ENCODE peak calls at places on chromosome 7, in four cellular contexts. L is hepatocyte, D is MM.1S, T is neural progenitor cell. F is an unnamed sample.

GRCh38 chr7:112887-113286 is 79.5 kb upstream of the FAM20C start:
- DNase-seq in D (no peak), L (no peak), T (no peak), F (no peak)

GRCh38 chr7:127885843-127886242 is 145.4 kb downstream of the LRRC4 start:
- DNase-seq in L (peak), D (no peak), T (no peak), F (no peak)

GRCh38 chr7:31633894-31634494 is 53.0 kb upstream of the PPP1R17 start:
- DNase-seq in D (peak), L (peak), T (peak), F (peak)

GRCh38 chr7:99927536-99927935 is 1.9 kb downstream of the GJC3 start:
- DNase-seq in T (no peak), L (no peak), D (no peak), F (no peak)

GRCh38 chr7:105438847-105439173 is 50.1 kb upstream of the SRPK2 start:
- DNase-seq in L (no peak), D (no peak), T (no peak), F (peak)

GRCh38 chr7:91784469-91784868 is 96.0 kb downstream of the MTERF1 start:
- DNase-seq in L (peak), T (no peak), D (peak), F (no peak)

GRCh38 chr7:16850772-16851466 is 30.9 kb downstream of the AGR3 start:
- DNase-seq in D (no peak), T (no peak), L (no peak), F (no peak)

GRCh38 chr7:34875481-34875880 is 161.8 kb downstream of the DPY19L1 start:
- DNase-seq in D (no peak), L (no peak), T (peak), F (no peak)

GRCh38 chr7:82410461-82410860 is 33.1 kb downstream of the CACNA2D1 start:
- DNase-seq in L (no peak), D (peak), T (peak), F (peak)

GRCh38 chr7:102845351-102845750 is 67.4 kb upstream of the LRRC17 start:
- DNase-seq in D (no peak), L (no peak), T (no peak), F (no peak)

GRCh38 chr7:41847641-41848040 is 144.8 kb upstream of the INHBA start:
- DNase-seq in T (no peak), D (no peak), L (no peak), F (no peak)

GRCh38 chr7:123865517-123866117 is 20.6 kb downstream of the HYAL4 start:
- DNase-seq in T (peak), L (peak), D (peak), F (peak)

GRCh38 chr7:131166066-131166465 is 161.6 kb upstream of the MKLN1 start:
- DNase-seq in L (no peak), D (no peak), T (no peak), F (no peak)

GRCh38 chr7:105776068-105776790 is 100.2 kb downstream of the ATXN7L1 start:
- DNase-seq in L (peak), D (no peak), T (peak), F (peak)

GRCh38 chr7:64883113-64883905 is 19.8 kb upstream of the ZNF273 start:
- DNase-seq in L (no peak), T (no peak), D (no peak), F (peak)

GRCh38 chr7:129882531-129882930 is 70.2 kb downstream of the UBE2H start:
- DNase-seq in D (no peak), L (no peak), T (no peak), F (no peak)

DNA sequence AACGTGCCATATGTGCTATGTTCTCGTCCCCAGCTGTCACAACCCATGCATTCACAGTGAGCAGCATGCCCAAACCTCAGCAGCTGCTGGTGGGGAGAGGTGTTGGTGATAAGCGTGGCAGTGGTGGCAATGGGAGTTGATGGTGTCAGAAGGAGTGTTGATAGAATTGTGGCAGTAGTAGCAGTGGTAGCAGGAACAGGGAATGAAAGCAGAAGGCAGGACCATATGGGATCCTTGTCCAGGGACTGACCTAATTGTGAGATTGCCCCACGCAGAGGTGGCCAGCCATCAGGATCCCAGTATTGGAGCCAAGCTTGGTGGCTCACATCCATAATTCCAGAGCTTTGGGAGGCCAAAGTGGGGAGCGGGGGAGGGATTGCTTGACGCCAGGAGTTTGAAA is 276.3 kb downstream of the GALNT17 start:
- DNase-seq in D (no peak), T (no peak), L (no peak), F (no peak)
- TF ChIP-seq EZH2phosphoT487 in D (no peak), T (no peak), L (no peak), F (no peak)

GRCh38 chr7:28787116-28787515 is 171.0 kb downstream of the TRIL start:
- DNase-seq in L (no peak), D (no peak), T (no peak), F (no peak)
- TF ChIP-seq CTCF in L (no peak), D (no peak), T (no peak), F (no peak)

GRCh38 chr7:157657741-157658740 is 321.2 kb downstream of the DNAJB6 start:
- DNase-seq in D (no peak), T (no peak), L (no peak), F (no peak)

GRCh38 chr7:157654350-157654749 is 317.5 kb downstream of the DNAJB6 start:
- DNase-seq in D (no peak), T (no peak), L (no peak), F (no peak)

GRCh38 chr7:157658851-157659412 is 322.1 kb downstream of the DNAJB6 start:
- DNase-seq in D (no peak), T (no peak), L (no peak), F (no peak)

GRCh38 chr7:157653827-157654207 is 317.0 kb downstream of the DNAJB6 start:
- DNase-seq in D (no peak), L (no peak), T (no peak), F (no peak)

DNA sequence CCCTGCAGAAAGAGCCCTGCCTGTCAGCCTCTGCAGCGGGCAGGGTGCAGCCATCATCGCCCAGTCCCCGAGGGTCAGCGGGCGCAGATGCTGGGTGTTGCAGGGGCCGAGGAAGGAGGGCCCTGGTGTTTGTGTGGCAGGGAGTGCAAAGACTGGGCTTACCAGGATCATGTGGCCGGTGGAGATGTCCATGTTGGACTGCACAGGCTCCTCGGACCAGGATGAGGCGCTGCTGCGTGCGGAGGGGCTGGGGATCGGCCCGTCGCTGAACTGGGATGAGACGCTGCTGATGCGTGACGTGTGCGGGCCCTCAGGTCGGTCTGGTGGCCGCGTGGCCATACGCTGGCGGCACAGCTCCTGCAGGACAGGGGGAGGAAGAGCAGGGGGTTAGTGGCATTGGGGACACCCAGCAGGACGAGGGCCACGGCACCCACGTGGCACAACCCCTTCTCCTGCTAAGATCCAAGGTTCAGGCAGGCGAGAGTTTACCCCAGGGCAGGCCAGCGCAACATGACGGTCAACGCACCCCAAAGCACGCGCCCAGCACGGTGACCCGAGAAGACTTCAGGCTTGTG is 319.5 kb downstream of the DNAJB6 start:
- DNase-seq in L (no peak), D (no peak), T (no peak), F (no peak)
- TF ChIP-seq EZH2phosphoT487 in L (no peak), D (no peak), T (no peak), F (no peak)

DNA sequence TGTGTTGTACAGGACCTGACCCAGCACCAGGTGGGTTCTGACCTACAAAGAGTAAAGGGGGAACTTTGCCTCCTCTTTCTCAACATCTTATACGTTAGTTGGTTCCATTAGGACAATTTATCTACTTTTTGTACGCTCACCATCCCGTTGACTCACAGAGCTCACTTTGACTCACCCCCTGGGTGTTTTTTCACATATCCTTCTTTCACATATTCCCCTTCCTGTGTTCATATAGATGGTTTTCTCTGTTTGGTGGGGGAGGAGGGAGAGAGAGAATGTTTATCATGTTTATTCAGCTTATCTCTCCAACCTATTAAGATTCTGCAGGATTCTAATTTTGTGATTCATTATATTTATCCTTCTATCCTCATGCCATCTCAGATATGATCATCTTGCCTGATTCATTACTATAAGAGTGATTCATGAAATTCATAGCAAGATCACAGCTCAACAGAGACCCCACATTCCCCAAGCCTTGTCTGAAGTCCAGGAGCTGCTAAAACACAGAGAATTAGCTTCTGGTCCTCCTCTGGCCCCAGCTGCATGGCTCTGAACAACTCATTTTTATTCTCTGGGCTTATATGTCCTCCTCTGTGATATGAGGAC is 37.2 kb downstream of the PRSS2 start:
- DNase-seq in D (peak), L (no peak), T (no peak), F (no peak)
- TF ChIP-seq CTCF in D (no peak), L (no peak), T (no peak), F (no peak)

DNA sequence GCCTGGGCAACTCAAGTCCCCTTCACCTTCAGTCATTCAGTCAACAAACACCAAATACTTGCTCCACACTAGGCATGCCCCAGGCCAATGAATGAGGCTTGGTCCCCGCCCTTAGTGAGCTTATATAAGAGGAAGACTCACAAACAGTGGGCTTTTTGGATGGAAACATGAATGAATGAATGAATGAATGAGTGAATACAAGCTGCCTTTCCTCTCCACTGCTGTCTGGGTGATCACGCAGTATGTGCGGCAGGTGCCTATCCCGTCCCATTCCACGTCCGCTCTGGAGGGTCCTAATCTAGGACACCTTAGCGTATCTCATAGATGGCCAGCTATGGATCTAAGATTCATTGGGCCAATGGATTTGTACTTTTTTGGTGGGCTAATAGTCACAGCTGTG is 19.8 kb upstream of the GTF2I start:
- DNase-seq in D (no peak), L (no peak), T (no peak), F (no peak)
- TF ChIP-seq EZH2phosphoT487 in D (no peak), L (no peak), T (no peak), F (no peak)

GRCh38 chr7:2519119-2519930 is at the start of gene LFNG:
- DNase-seq in D (peak), L (peak), T (peak), F (peak)

GRCh38 chr7:2518737-2519118 is 846 bp upstream of the LFNG start:
- DNase-seq in T (peak), L (no peak), D (no peak), F (no peak)

GRCh38 chr7:2520808-2521146 is 1.2 kb downstream of the LFNG start:
- DNase-seq in T (no peak), D (no peak), L (no peak), F (no peak)

GRCh38 chr7:2521341-2521745 is 1.8 kb downstream of the LFNG start:
- DNase-seq in L (no peak), T (peak), D (no peak), F (no peak)

GRCh38 chr7:2520131-2520807 is 695 bp downstream of the LFNG start:
- DNase-seq in L (no peak), D (no peak), T (peak), F (peak)
- TF ChIP-seq CTCF in L (peak), D (no peak), T (peak), F (no peak)

GRCh38 chr7:145064114-145064513 is 228.3 kb upstream of the TPK1 start:
- DNase-seq in D (no peak), T (no peak), L (no peak), F (no peak)

DNA sequence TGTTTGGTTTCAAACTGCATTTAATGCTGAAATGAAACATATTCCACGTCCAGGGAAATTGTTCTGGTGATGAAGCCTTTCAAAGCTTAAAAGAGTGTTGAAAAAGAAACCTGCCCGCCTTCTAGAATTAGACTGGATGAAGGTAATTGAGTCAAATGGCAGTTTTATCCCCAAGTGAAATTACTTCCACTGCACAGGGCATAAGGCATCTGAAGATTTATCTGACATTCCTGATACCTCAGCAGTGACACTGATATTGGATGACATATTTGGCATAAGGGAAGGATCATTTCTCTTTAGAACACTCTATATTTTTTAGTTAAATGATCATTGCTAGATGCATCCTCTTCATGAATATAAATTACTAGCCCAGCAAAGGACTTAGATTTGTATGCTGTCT is 229.6 kb upstream of the TPK1 start:
- DNase-seq in D (no peak), T (no peak), L (no peak), F (no peak)
- TF ChIP-seq EZH2phosphoT487 in D (no peak), T (no peak), L (no peak), F (no peak)

GRCh38 chr7:140646931-140647647 is 6.5 kb upstream of the DENND2A start:
- DNase-seq in D (peak), L (peak), T (peak), F (peak)
- TF ChIP-seq CTCF in D (peak), L (peak), T (peak), F (peak)

GRCh38 chr7:70240873-70241272 is 642.6 kb downstream of the AUTS2 start:
- DNase-seq in D (no peak), L (no peak), T (no peak), F (no peak)

GRCh38 chr7:70241776-70242175 is 643.5 kb downstream of the AUTS2 start:
- DNase-seq in L (no peak), D (no peak), T (no peak), F (peak)

GRCh38 chr7:70243443-70243842 is 645.2 kb downstream of the AUTS2 start:
- DNase-seq in L (no peak), T (no peak), D (no peak), F (no peak)

GRCh38 chr7:70239930-70240329 is 641.7 kb downstream of the AUTS2 start:
- DNase-seq in L (no peak), D (no peak), T (peak), F (no peak)

GRCh38 chr7:70238171-70238575 is 639.9 kb downstream of the AUTS2 start:
- DNase-seq in T (peak), D (peak), L (no peak), F (no peak)
- TF ChIP-seq EZH2phosphoT487 in T (no peak), D (no peak), L (no peak), F (no peak)

GRCh38 chr7:136194843-136195242 is 217.7 kb upstream of the MTPN start:
- DNase-seq in T (no peak), D (no peak), L (no peak), F (no peak)

GRCh38 chr7:136193940-136194339 is 216.8 kb upstream of the MTPN start:
- DNase-seq in D (no peak), T (no peak), L (no peak), F (no peak)

GRCh38 chr7:136198168-136198567 is 221.0 kb upstream of the MTPN start:
- DNase-seq in T (no peak), L (no peak), D (no peak), F (no peak)
- TF ChIP-seq CTCF in T (no peak), L (no peak), D (no peak), F (no peak)

F was measured in GM23338.